ENCODE peak calls at places on chromosomes 1 and 21, in seven cellular contexts. Z is right cardiac atrium; L is fibroblast of lung; S is tibial nerve; O is naive thymus-derived CD4-positive, alpha-beta T cell; P is adrenal gland; M is HCT116. E is an unnamed sample.

GRCh38 chr1:169949139-169949538 is 55.4 kb upstream of the SCYL3 start:
- DNase-seq in P (no peak), Z (no peak), O (no peak), M (no peak), S (no peak), L (peak; percentile 64), E (no peak)

GRCh38 chr1:232250838-232251237 is 379.1 kb downstream of the SIPA1L2 start:
- DNase-seq in O (no peak), Z (no peak), P (no peak), S (no peak), M (no peak), L (no peak), E (no peak)

GRCh38 chr21:43600642-43601397 is 58.5 kb downstream of the HSF2BP start:
- DNase-seq in M (no peak), S (no peak), O (no peak), Z (no peak), P (no peak), L (peak; percentile 98), E (peak; percentile 82)

GRCh38 chr1:153933420-153933819 is 10.6 kb upstream of the GATAD2B start:
- DNase-seq in Z (no peak), S (no peak), O (no peak), M (no peak), L (no peak), P (no peak), E (no peak)

GRCh38 chr1:203325004-203325417 is 19.7 kb downstream of the BTG2 start:
- DNase-seq in S (no peak), Z (no peak), P (no peak), M (no peak), O (peak; percentile 55), L (peak; percentile 86), E (no peak)

GRCh38 chr21:45384656-45385548 is 20.1 kb upstream of the COL18A1 start:
- DNase-seq in P (peak; percentile 8), Z (peak; percentile 54), M (no peak), L (no peak), S (no peak), O (no peak), E (no peak)

GRCh38 chr1:155241069-155241679 is 14.1 kb downstream of the ENTREP3 start:
- DNase-seq in O (peak; percentile 71), L (peak; percentile 74), Z (peak; percentile 70), S (peak; percentile 65), P (peak; percentile 76), M (peak; percentile 67), E (peak; percentile 70)

GRCh38 chr1:243734311-243734700 is 115.7 kb downstream of the AKT3 start:
- DNase-seq in P (no peak), M (no peak), S (no peak), Z (no peak), L (peak; percentile 42), O (no peak), E (no peak)

GRCh38 chr21:33289199-33289819 is 23.1 kb downstream of the IL10RB start:
- DNase-seq in M (no peak), L (peak; percentile 91), P (no peak), S (no peak), Z (no peak), O (no peak), E (peak; percentile 86)

GRCh38 chr1:24830680-24831272 is 85.5 kb downstream of the CLIC4 start:
- DNase-seq in S (no peak), P (no peak), L (peak; percentile 61), Z (no peak), M (peak; percentile 68), O (peak; percentile 17), E (no peak)

GRCh38 chr1:4002741-4003140 is 102.7 kb upstream of the C1orf174 start:
- DNase-seq in S (no peak), L (no peak), Z (no peak), M (no peak), P (no peak), O (no peak), E (no peak)

GRCh38 chr1:57858740-57859139 is 434.9 kb upstream of the DAB1 start:
- DNase-seq in Z (no peak), M (no peak), S (no peak), L (no peak), O (no peak), P (no peak), E (no peak)

GRCh38 chr1:217088521-217089221 is 365.4 kb upstream of the ESRRG start:
- DNase-seq in O (no peak), Z (no peak), P (no peak), L (peak; percentile 30), S (no peak), M (no peak), E (no peak)

GRCh38 chr1:66283583-66284041 is 250.3 kb upstream of the SGIP1 start:
- DNase-seq in S (no peak), L (peak; percentile 87), P (no peak), M (no peak), Z (no peak), O (no peak), E (no peak)

GRCh38 chr1:226111109-226111864 is 48.8 kb downstream of the H3-3A start:
- DNase-seq in S (no peak), O (no peak), M (no peak), L (no peak), P (no peak), Z (no peak), E (no peak)

GRCh38 chr1:216064643-216065042 is 358.6 kb downstream of the USH2A start:
- DNase-seq in O (no peak), M (no peak), S (no peak), L (no peak), Z (no peak), P (no peak), E (no peak)

GRCh38 chr1:226965581-226966440 is 25.7 kb downstream of the COQ8A start:
- DNase-seq in O (no peak), S (no peak), L (no peak), Z (no peak), P (no peak), M (no peak), E (no peak)

GRCh38 chr1:36100376-36100775 is 11.7 kb downstream of the ADPRS start:
- DNase-seq in Z (no peak), S (no peak), L (no peak), O (no peak), M (no peak), P (no peak), E (no peak)

GRCh38 chr1:72827285-72827684 is 544.9 kb upstream of the NEGR1 start:
- DNase-seq in L (peak; percentile 36), M (no peak), O (no peak), P (no peak), Z (no peak), S (no peak), E (no peak)

GRCh38 chr1:58515794-58516401 is 30.6 kb downstream of the OMA1 start:
- DNase-seq in Z (no peak), L (peak; percentile 74), S (no peak), P (peak; percentile 48), M (peak; percentile 69), O (peak; percentile 50), E (no peak)

GRCh38 chr1:61080408-61081134 is 1.8 kb upstream of the NFIA start:
- DNase-seq in O (no peak), P (no peak), S (no peak), L (no peak), Z (no peak), M (no peak), E (no peak)

GRCh38 chr1:26542781-26543443 is 13.4 kb downstream of the RPS6KA1 start:
- DNase-seq in P (no peak), S (no peak), Z (no peak), L (no peak), M (no peak), O (no peak), E (no peak)

GRCh38 chr1:113982955-113983742 is 3.9 kb downstream of the OLFML3 start:
- DNase-seq in L (no peak), O (no peak), S (no peak), Z (peak; percentile 57), M (no peak), P (no peak), E (no peak)
- H3K4me3 ChIP-seq in L (peak overlapping the region; percentile 31), O (no peak overlapping the region), S (peak overlapping the region; percentile 19), Z (peak overlapping the region; percentile 29), M (no peak overlapping the region), P (peak overlapping the region; percentile 32), E (no peak overlapping the region)

GRCh38 chr1:181969902-181970301 is 91.6 kb downstream of the ZNF648 start:
- DNase-seq in P (no peak), S (no peak), O (no peak), L (no peak), Z (no peak), M (no peak), E (no peak)
- H3K27ac ChIP-seq in P (no peak overlapping the region), S (no peak overlapping the region), O (no peak overlapping the region), L (no peak overlapping the region), Z (no peak overlapping the region), M (no peak overlapping the region), E (no peak overlapping the region)

GRCh38 chr1:33347650-33347992 is 26.7 kb upstream of the A3GALT2 start:
- DNase-seq in P (no peak), Z (peak; percentile 83), M (no peak), L (peak; percentile 43), S (no peak), O (no peak), E (peak; percentile 40)

GRCh38 chr1:33346921-33347649 is 26.2 kb upstream of the A3GALT2 start:
- DNase-seq in S (no peak), P (peak; percentile 65), Z (peak; percentile 68), L (peak; percentile 94), M (peak; percentile 40), O (no peak), E (peak; percentile 85)

GRCh38 chr1:33343539-33343938 is 22.6 kb upstream of the A3GALT2 start:
- DNase-seq in L (peak; percentile 69), P (peak; percentile 51), M (no peak), S (no peak), O (no peak), Z (no peak), E (no peak)

GRCh38 chr1:33342041-33342723 is 21.3 kb upstream of the A3GALT2 start:
- DNase-seq in Z (peak; percentile 91), S (peak; percentile 54), L (peak; percentile 99), O (no peak), M (no peak), P (peak; percentile 62), E (peak; percentile 95)

GRCh38 chr1:33344896-33345295 is 24.0 kb upstream of the A3GALT2 start:
- DNase-seq in M (no peak), S (no peak), Z (no peak), P (no peak), O (no peak), L (no peak), E (no peak)
- H3K4me1 ChIP-seq in M (peaks cover 59% of the 10 kb centered on the region), S (peaks cover 71% of the 10 kb centered on the region), Z (peaks cover 43% of the 10 kb centered on the region), P (peaks cover 87% of the 10 kb centered on the region), O (peaks cover 20% of the 10 kb centered on the region), L (peaks cover 53% of the 10 kb centered on the region), E (peaks cover 81% of the 10 kb centered on the region)

GRCh38 chr1:78690516-78690915 is 40.9 kb downstream of the IFI44 start:
- DNase-seq in O (no peak), Z (no peak), P (no peak), M (no peak), S (no peak), L (no peak), E (no peak)

GRCh38 chr1:78688701-78689100 is 39.1 kb downstream of the IFI44 start:
- DNase-seq in L (peak; percentile 50), M (no peak), S (no peak), P (no peak), Z (no peak), O (no peak), E (peak; percentile 41)

GRCh38 chr1:78687315-78687714 is 37.7 kb downstream of the IFI44 start:
- DNase-seq in P (no peak), S (no peak), L (no peak), Z (no peak), O (no peak), M (no peak), E (no peak)

GRCh38 chr1:78687914-78688313 is 38.3 kb downstream of the IFI44 start:
- DNase-seq in L (peak; percentile 35), M (no peak), S (no peak), P (no peak), Z (no peak), O (no peak), E (no peak)

GRCh38 chr1:78691995-78692747 is 42.5 kb downstream of the IFI44 start:
- DNase-seq in S (no peak), O (no peak), Z (no peak), L (peak; percentile 61), P (no peak), M (no peak), E (no peak)
- H3K4me3 ChIP-seq in S (no peak overlapping the region), O (no peak overlapping the region), Z (no peak overlapping the region), L (no peak overlapping the region), P (no peak overlapping the region), M (no peak overlapping the region), E (no peak overlapping the region)

E was measured in SJSA1.